ENCODE peak calls at places on chromosome 5, in seven cellular contexts. One of them, this sample, is unnamed.
A peak's percentile ranks its signal among the peaks of the same experiment; 100 is the strongest.

GRCh38 chr5:144276034-144276822 is 105.6 kb downstream of the KCTD16 start:
- DNase-seq in naive thymus-derived CD4-positive, alpha-beta T cell: no peak
- DNase-seq in hepatocyte: no peak
- DNase-seq in uterus: no peak
- DNase-seq in coronary artery: no peak
- DNase-seq in GM23248: peak; percentile 10
- DNase-seq in naive thymus-derived CD8-positive, alpha-beta T cell: no peak
- DNase-seq in this sample: no peak

GRCh38 chr5:172637122-172637580 is 3.9 kb upstream of the NEURL1B start:
- DNase-seq in naive thymus-derived CD4-positive, alpha-beta T cell: no peak
- DNase-seq in hepatocyte: no peak
- DNase-seq in uterus: no peak
- DNase-seq in coronary artery: peak; percentile 75
- DNase-seq in GM23248: no peak
- DNase-seq in naive thymus-derived CD8-positive, alpha-beta T cell: no peak
- DNase-seq in this sample: no peak

GRCh38 chr5:32217886-32218396 is 43.8 kb upstream of the GOLPH3 start:
- DNase-seq in naive thymus-derived CD4-positive, alpha-beta T cell: no peak
- DNase-seq in hepatocyte: peak; percentile 56
- DNase-seq in uterus: no peak
- DNase-seq in coronary artery: no peak
- DNase-seq in GM23248: no peak
- DNase-seq in naive thymus-derived CD8-positive, alpha-beta T cell: no peak
- DNase-seq in this sample: no peak

GRCh38 chr5:9594913-9595312 is 35.2 kb downstream of the TAS2R1 start:
- DNase-seq in naive thymus-derived CD4-positive, alpha-beta T cell: no peak
- DNase-seq in hepatocyte: no peak
- DNase-seq in uterus: no peak
- DNase-seq in coronary artery: no peak
- DNase-seq in GM23248: no peak
- DNase-seq in naive thymus-derived CD8-positive, alpha-beta T cell: no peak
- DNase-seq in this sample: no peak

GRCh38 chr5:18744990-18745590 is 1110.8 kb downstream of the TAF11L14 start:
- DNase-seq in naive thymus-derived CD4-positive, alpha-beta T cell: no peak
- DNase-seq in hepatocyte: no peak
- DNase-seq in uterus: no peak
- DNase-seq in coronary artery: no peak
- DNase-seq in GM23248: no peak
- DNase-seq in naive thymus-derived CD8-positive, alpha-beta T cell: peak; percentile 32
- DNase-seq in this sample: peak; percentile 43

GRCh38 chr5:93886917-93887361 is 145.5 kb upstream of the POU5F2 start:
- DNase-seq in naive thymus-derived CD4-positive, alpha-beta T cell: no peak
- DNase-seq in hepatocyte: no peak
- DNase-seq in uterus: no peak
- DNase-seq in coronary artery: no peak
- DNase-seq in GM23248: no peak
- DNase-seq in naive thymus-derived CD8-positive, alpha-beta T cell: no peak
- DNase-seq in this sample: peak; percentile 17

GRCh38 chr5:71483355-71483754 is 27.9 kb downstream of the BDP1 start:
- DNase-seq in naive thymus-derived CD4-positive, alpha-beta T cell: no peak
- DNase-seq in hepatocyte: no peak
- DNase-seq in uterus: no peak
- DNase-seq in coronary artery: no peak
- DNase-seq in GM23248: peak; percentile 73
- DNase-seq in naive thymus-derived CD8-positive, alpha-beta T cell: no peak
- DNase-seq in this sample: no peak

GRCh38 chr5:62922191-62922590 is 343.6 kb downstream of the LRRC70 start:
- DNase-seq in naive thymus-derived CD4-positive, alpha-beta T cell: no peak
- DNase-seq in hepatocyte: no peak
- DNase-seq in uterus: no peak
- DNase-seq in coronary artery: no peak
- DNase-seq in GM23248: no peak
- DNase-seq in naive thymus-derived CD8-positive, alpha-beta T cell: no peak
- DNase-seq in this sample: no peak

GRCh38 chr5:71925608-71926091 is 181.6 kb upstream of the MAP1B start:
- DNase-seq in naive thymus-derived CD4-positive, alpha-beta T cell: no peak
- DNase-seq in hepatocyte: no peak
- DNase-seq in uterus: no peak
- DNase-seq in coronary artery: no peak
- DNase-seq in GM23248: peak; percentile 25
- DNase-seq in naive thymus-derived CD8-positive, alpha-beta T cell: no peak
- DNase-seq in this sample: no peak

GRCh38 chr5:151382576-151382975 is 35.2 kb upstream of the SLC36A2 start:
- DNase-seq in naive thymus-derived CD4-positive, alpha-beta T cell: no peak
- DNase-seq in hepatocyte: no peak
- DNase-seq in uterus: no peak
- DNase-seq in coronary artery: no peak
- DNase-seq in GM23248: no peak
- DNase-seq in naive thymus-derived CD8-positive, alpha-beta T cell: no peak
- DNase-seq in this sample: no peak

GRCh38 chr5:67133781-67134180 is 62.8 kb downstream of the CD180 start:
- DNase-seq in naive thymus-derived CD4-positive, alpha-beta T cell: no peak
- DNase-seq in hepatocyte: no peak
- DNase-seq in uterus: no peak
- DNase-seq in coronary artery: no peak
- DNase-seq in GM23248: no peak
- DNase-seq in naive thymus-derived CD8-positive, alpha-beta T cell: no peak
- DNase-seq in this sample: no peak

GRCh38 chr5:2224689-2225088 is 342.0 kb upstream of the IRX4 start:
- DNase-seq in naive thymus-derived CD4-positive, alpha-beta T cell: no peak
- DNase-seq in hepatocyte: no peak
- DNase-seq in uterus: no peak
- DNase-seq in coronary artery: no peak
- DNase-seq in GM23248: no peak
- DNase-seq in naive thymus-derived CD8-positive, alpha-beta T cell: no peak
- DNase-seq in this sample: no peak

GRCh38 chr5:59721741-59722140 is 171.8 kb downstream of the PDE4D start:
- DNase-seq in naive thymus-derived CD4-positive, alpha-beta T cell: no peak
- DNase-seq in hepatocyte: no peak
- DNase-seq in uterus: no peak
- DNase-seq in coronary artery: no peak
- DNase-seq in GM23248: no peak
- DNase-seq in naive thymus-derived CD8-positive, alpha-beta T cell: no peak
- DNase-seq in this sample: no peak

GRCh38 chr5:56900395-56900794 is 9.0 kb upstream of the SETD9 start:
- DNase-seq in naive thymus-derived CD4-positive, alpha-beta T cell: no peak
- DNase-seq in hepatocyte: no peak
- DNase-seq in uterus: no peak
- DNase-seq in coronary artery: no peak
- DNase-seq in GM23248: peak; percentile 63
- DNase-seq in naive thymus-derived CD8-positive, alpha-beta T cell: no peak
- DNase-seq in this sample: no peak

GRCh38 chr5:54243483-54244080 is 66.8 kb downstream of the ARL15 start:
- DNase-seq in naive thymus-derived CD4-positive, alpha-beta T cell: no peak
- DNase-seq in hepatocyte: peak; percentile 48
- DNase-seq in uterus: no peak
- DNase-seq in coronary artery: no peak
- DNase-seq in GM23248: peak; percentile 66
- DNase-seq in naive thymus-derived CD8-positive, alpha-beta T cell: peak; percentile 42
- DNase-seq in this sample: peak; percentile 35

GRCh38 chr5:74493426-74493825 is 147.1 kb downstream of the ENC1 start:
- DNase-seq in naive thymus-derived CD4-positive, alpha-beta T cell: no peak
- DNase-seq in hepatocyte: no peak
- DNase-seq in uterus: no peak
- DNase-seq in coronary artery: no peak
- DNase-seq in GM23248: no peak
- DNase-seq in naive thymus-derived CD8-positive, alpha-beta T cell: no peak
- DNase-seq in this sample: no peak

GRCh38 chr5:14759744-14760547 is 95.4 kb downstream of the OTULIN start:
- DNase-seq in naive thymus-derived CD4-positive, alpha-beta T cell: no peak
- DNase-seq in hepatocyte: no peak
- DNase-seq in uterus: no peak
- DNase-seq in coronary artery: no peak
- DNase-seq in GM23248: no peak
- DNase-seq in naive thymus-derived CD8-positive, alpha-beta T cell: no peak
- DNase-seq in this sample: no peak

GRCh38 chr5:935510-936084 is 42.9 kb downstream of the TRIP13 start:
- DNase-seq in naive thymus-derived CD4-positive, alpha-beta T cell: no peak
- DNase-seq in hepatocyte: no peak
- DNase-seq in uterus: no peak
- DNase-seq in coronary artery: no peak
- DNase-seq in GM23248: no peak
- DNase-seq in naive thymus-derived CD8-positive, alpha-beta T cell: no peak
- DNase-seq in this sample: no peak

GRCh38 chr5:142433526-142434321 is 108.9 kb upstream of the SPRY4 start:
- DNase-seq in naive thymus-derived CD4-positive, alpha-beta T cell: no peak
- DNase-seq in hepatocyte: no peak
- DNase-seq in uterus: no peak
- DNase-seq in coronary artery: no peak
- DNase-seq in GM23248: peak; percentile 57
- DNase-seq in naive thymus-derived CD8-positive, alpha-beta T cell: no peak
- DNase-seq in this sample: no peak

GRCh38 chr5:15092801-15093200 is 221.2 kb upstream of the ANKH start:
- DNase-seq in naive thymus-derived CD4-positive, alpha-beta T cell: no peak
- DNase-seq in hepatocyte: no peak
- DNase-seq in uterus: no peak
- DNase-seq in coronary artery: no peak
- DNase-seq in GM23248: no peak
- DNase-seq in naive thymus-derived CD8-positive, alpha-beta T cell: no peak
- DNase-seq in this sample: no peak

GRCh38 chr5:161966544-161966943 is 101.0 kb upstream of the GABRG2 start:
- DNase-seq in naive thymus-derived CD4-positive, alpha-beta T cell: no peak
- DNase-seq in hepatocyte: peak; percentile 43
- DNase-seq in uterus: no peak
- DNase-seq in coronary artery: no peak
- DNase-seq in GM23248: no peak
- DNase-seq in naive thymus-derived CD8-positive, alpha-beta T cell: no peak
- DNase-seq in this sample: no peak

GRCh38 chr5:77843570-77844407 is 67.7 kb upstream of the TBCA start:
- DNase-seq in naive thymus-derived CD4-positive, alpha-beta T cell: no peak
- DNase-seq in hepatocyte: peak; percentile 34
- DNase-seq in uterus: no peak
- DNase-seq in coronary artery: no peak
- DNase-seq in GM23248: peak; percentile 47
- DNase-seq in naive thymus-derived CD8-positive, alpha-beta T cell: no peak
- DNase-seq in this sample: no peak